ENCODE peak calls at places on chromosomes 16 and 17, in four cellular contexts. I is GM12878, O is NT2/D1, D is HepG2. C is an unnamed sample.

GRCh38 chr17:74779948-74780400 is 3.8 kb upstream of the NAT9 start:
- DNase-seq in D (no peak), O (no peak), I (peak; percentile 63), C (no peak)

GRCh38 chr16:89847930-89848297 is 19.6 kb downstream of the SPIRE2 start:
- DNase-seq in D (no peak), O (no peak), I (no peak), C (no peak)

GRCh38 chr17:73541561-73541981 is 102.7 kb downstream of the SDK2 start:
- DNase-seq in O (no peak), I (no peak), D (no peak), C (no peak)

GRCh38 chr16:2952679-2953078 is 11.4 kb upstream of the KREMEN2 start:
- DNase-seq in D (no peak), I (no peak), O (no peak), C (no peak)

GRCh38 chr16:3283525-3284447 is 495 bp downstream of the ZNF263 start:
- DNase-seq in D (no peak), I (no peak), O (no peak), C (no peak)

GRCh38 chr16:86824751-86825310 is 246.5 kb downstream of the FOXL1 start:
- DNase-seq in I (no peak), O (no peak), D (no peak), C (no peak)

GRCh38 chr17:63848834-63849689 is 6.6 kb upstream of the SMARCD2 start:
- DNase-seq in O (peak; percentile 85), I (peak; percentile 72), D (peak; percentile 71), C (peak; percentile 81)

GRCh38 chr17:78762007-78762406 is 20.1 kb downstream of the CYTH1 start:
- DNase-seq in O (no peak), I (no peak), D (no peak), C (no peak)

GRCh38 chr16:2963611-2964415 is at the start of gene KREMEN2:
- DNase-seq in D (peak; percentile 56), O (no peak), I (no peak), C (peak; percentile 87)

GRCh38 chr17:81867123-81867951 is 3.8 kb downstream of the ARHGDIA start:
- DNase-seq in O (no peak), I (no peak), D (peak; percentile 50), C (peak; percentile 64)

GRCh38 chr17:72591500-72592241 is 470.9 kb downstream of the SOX9 start:
- DNase-seq in I (no peak), D (peak; percentile 28), O (no peak), C (peak; percentile 60)

GRCh38 chr17:73663614-73664013 is 19.4 kb upstream of the SDK2 start:
- DNase-seq in O (no peak), I (no peak), D (no peak), C (no peak)

GRCh38 chr16:75550211-75550662 is 5.8 kb downstream of the TMEM231 start:
- DNase-seq in O (peak; percentile 30), I (peak; percentile 69), D (peak; percentile 58), C (peak; percentile 58)

GRCh38 chr17:28567604-28568003 is 3.7 kb downstream of the PIGS start:
- DNase-seq in D (no peak), O (no peak), I (peak; percentile 68), C (no peak)

GRCh38 chr17:77449908-77450741 is 309.4 kb downstream of the SEC14L1 start:
- DNase-seq in O (no peak), I (no peak), D (peak; percentile 92), C (peak; percentile 78)

GRCh38 chr17:9818760-9819159 is 3.1 kb downstream of the GSG1L2 start:
- DNase-seq in D (no peak), I (no peak), O (no peak), C (no peak)

GRCh38 chr16:73015612-73016487 is 32.1 kb downstream of the ZFHX3 start:
- DNase-seq in I (peak; percentile 83), D (peak; percentile 91), O (no peak), C (no peak)

GRCh38 chr17:56034120-56034757 is 119.0 kb upstream of the ANKFN1 start:
- DNase-seq in O (no peak), D (no peak), I (no peak), C (no peak)

GRCh38 chr17:77468897-77469296 is 328.1 kb downstream of the SEC14L1 start:
- DNase-seq in D (no peak), I (no peak), O (no peak), C (no peak)

GRCh38 chr16:77618011-77618410 is 104.3 kb upstream of the NUDT7 start:
- DNase-seq in O (no peak), D (no peak), I (no peak), C (no peak)

GRCh38 chr17:32944248-32945020 is 16.5 kb downstream of the TMEM98 start:
- DNase-seq in D (no peak), O (no peak), I (no peak), C (no peak)

GRCh38 chr16:74503412-74503811 is 82.1 kb upstream of the CLEC18B start:
- DNase-seq in D (no peak), O (no peak), I (no peak), C (no peak)

GRCh38 chr16:79400462-79401149 is 199.9 kb downstream of the MAF start:
- DNase-seq in O (no peak), I (no peak), D (peak; percentile 52), C (no peak)

GRCh38 chr17:30956764-30957374 is 14.0 kb upstream of the RNF135 start:
- DNase-seq in O (no peak), D (no peak), I (no peak), C (no peak)

GRCh38 chr17:57892820-57893595 is 43.2 kb upstream of the MRPS23 start:
- DNase-seq in O (no peak), I (no peak), D (peak; percentile 97), C (no peak)

GRCh38 chr17:77471984-77472836 is 331.4 kb downstream of the SEC14L1 start:
- DNase-seq in I (no peak), O (peak; percentile 81), D (no peak), C (no peak)

GRCh38 chr17:79050591-79050990 is 24.0 kb upstream of the ENGASE start:
- DNase-seq in D (no peak), O (no peak), I (no peak), C (no peak)

GRCh38 chr16:87965417-87965816 is 14.2 kb downstream of the BANP start:
- DNase-seq in I (no peak), D (no peak), O (no peak), C (no peak)

GRCh38 chr17:37512442-37513070 is 22.9 kb downstream of the DUSP14 start:
- DNase-seq in O (no peak), I (no peak), D (no peak), C (no peak)
- H3K9ac ChIP-seq in O (no peak overlapping the region), I (no peak overlapping the region), D (no peak overlapping the region), C (no peak overlapping the region)

GRCh38 chr16:20789130-20789529 is 17.1 kb downstream of the ERI2 start:
- DNase-seq in D (no peak), I (no peak), O (no peak), C (no peak)

DNA sequence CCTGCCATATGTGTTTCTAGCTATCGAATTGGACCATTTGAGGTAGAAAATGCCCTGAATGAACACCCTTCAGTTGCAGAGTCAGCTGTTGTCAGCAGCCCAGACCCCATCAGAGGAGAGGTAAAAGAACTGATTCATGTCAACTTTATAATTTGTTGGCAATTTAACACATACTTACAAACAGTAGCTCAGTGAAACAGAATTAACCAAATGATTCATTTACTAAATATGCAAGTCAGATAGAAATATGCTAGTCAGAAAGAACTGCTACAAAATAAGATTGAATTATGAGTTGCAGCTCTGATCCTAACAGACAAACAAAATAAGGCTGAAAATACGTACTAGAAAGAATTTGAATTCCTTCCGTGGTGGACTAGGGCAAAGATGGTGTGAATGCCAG is 14.1 kb downstream of the ERI2 start:
- DNase-seq in O (no peak), D (no peak), I (no peak), C (no peak)
- TF ChIP-seq SUZ12 in O (no peak), D (no peak), I (no peak), C (no peak)

DNA sequence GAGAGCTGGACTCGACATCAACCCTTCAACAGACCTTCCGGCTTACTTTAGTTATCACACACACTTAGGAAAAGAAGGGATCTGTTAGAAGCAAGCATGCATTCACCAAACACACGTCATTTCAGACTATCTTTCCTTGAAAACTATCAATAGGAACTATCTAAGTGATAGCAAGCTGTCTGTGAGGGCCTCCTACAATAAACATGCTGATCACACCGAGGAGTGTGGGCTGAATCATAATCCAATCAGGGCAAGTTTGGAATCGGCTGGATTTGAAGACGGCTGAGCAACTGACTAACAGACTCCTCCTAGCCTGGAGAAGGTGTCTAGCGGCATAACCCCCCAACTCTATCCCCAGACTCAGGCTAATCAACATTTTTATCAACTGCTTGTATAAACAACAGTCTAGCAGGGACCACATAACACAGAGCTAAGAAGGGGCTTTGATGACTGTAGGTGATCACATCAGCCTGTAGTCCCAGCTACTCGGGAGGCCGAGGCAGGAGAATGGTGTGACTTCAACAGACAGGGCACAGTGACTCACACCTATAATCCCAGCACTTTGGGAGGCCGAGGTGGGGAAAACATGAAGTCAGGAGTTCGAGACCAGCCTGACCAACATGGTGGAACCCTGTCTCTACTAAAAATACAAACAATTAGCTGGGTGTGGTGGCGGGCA is 14.1 kb downstream of the NXN start:
- DNase-seq in O (no peak), I (no peak), D (no peak), C (no peak)
- H3K9ac ChIP-seq in O (no peak overlapping the region), I (no peak overlapping the region), D (no peak overlapping the region), C (no peak overlapping the region)

GRCh38 chr17:60358611-60359225 is 33.2 kb downstream of the USP32 start:
- DNase-seq in D (no peak), I (no peak), O (no peak), C (no peak)

GRCh38 chr17:60354223-60354622 is 37.7 kb downstream of the USP32 start:
- DNase-seq in O (no peak), I (no peak), D (peak; percentile 38), C (no peak)

GRCh38 chr17:60356947-60357346 is 35.0 kb downstream of the USP32 start:
- DNase-seq in O (no peak), I (no peak), D (no peak), C (no peak)

GRCh38 chr17:60353773-60354172 is 38.2 kb downstream of the USP32 start:
- DNase-seq in D (no peak), I (no peak), O (no peak), C (no peak)

DNA sequence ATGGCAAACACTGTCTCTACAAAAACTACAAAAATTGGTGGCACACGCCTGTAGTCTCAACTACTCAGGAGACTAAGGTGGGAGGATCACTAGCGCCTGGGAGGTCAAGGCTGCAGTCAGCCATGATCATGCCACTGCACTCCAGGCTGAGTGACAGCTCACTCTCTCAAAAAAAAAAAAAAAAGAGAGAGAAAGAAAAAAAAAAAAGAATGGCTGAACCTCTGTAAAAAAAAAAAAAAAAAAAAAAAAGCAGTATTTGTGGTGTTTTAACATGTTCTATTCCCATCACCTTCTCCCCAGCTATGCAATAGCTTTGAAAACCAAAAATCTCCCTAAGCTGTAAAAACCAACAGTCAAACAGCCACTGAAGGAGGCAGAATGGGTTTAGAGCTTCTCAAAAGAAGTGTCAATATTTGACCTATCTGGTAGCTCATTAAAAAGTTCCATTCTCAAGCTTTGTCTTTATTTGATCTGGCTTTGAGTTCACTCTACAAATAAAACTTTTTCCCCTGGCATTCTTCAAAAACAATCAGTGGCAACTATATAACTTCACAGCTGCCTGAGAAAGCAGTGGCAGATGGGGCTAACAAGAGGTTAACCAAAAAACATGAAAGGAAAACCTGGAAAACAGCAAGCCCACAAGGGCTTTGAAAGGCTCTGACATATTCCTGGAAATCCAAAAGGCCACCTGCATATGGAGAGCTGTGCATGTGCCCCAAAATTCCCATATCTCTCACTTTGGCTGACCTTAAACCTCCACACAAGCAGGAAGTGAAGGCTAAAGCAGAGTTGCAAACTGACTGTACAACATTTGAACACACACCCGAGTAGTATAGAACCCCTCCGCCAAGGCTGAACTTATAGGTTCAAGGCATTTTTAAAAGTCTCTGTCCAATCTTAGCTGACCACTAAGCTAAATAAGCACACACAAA is 36.0 kb downstream of the USP32 start:
- DNase-seq in I (no peak), O (no peak), D (peak; percentile 95), C (no peak)
- TF ChIP-seq SUZ12 in I (no peak), O (no peak), D (no peak), C (no peak)

GRCh38 chr17:34182036-34182803 is 72.9 kb upstream of the CCL2 start:
- DNase-seq in D (no peak), O (no peak), I (no peak), C (no peak)
- H3K9ac ChIP-seq in D (no peak overlapping the region), O (no peak overlapping the region), I (no peak overlapping the region), C (no peak overlapping the region)

C was measured in H1.